ENCODE peak calls at places on chromosomes 1 and 21, in four cellular contexts. G is WTC11, L is A549, T is HepG2. Z is an unnamed sample.

GRCh38 chr1:39695011-39695410 is 3.8 kb upstream of the HPCAL4 start:
- DNase-seq in T (no peak), L (no peak), G (no peak), Z (no peak)

GRCh38 chr1:167628754-167629515 is 1.1 kb upstream of the RCSD1 start:
- DNase-seq in T (no peak), G (no peak), L (no peak), Z (no peak)

GRCh38 chr21:32976791-32977190 is 48.9 kb upstream of the OLIG2 start:
- DNase-seq in L (no peak), G (no peak), T (no peak), Z (no peak)

GRCh38 chr1:38243106-38243505 is 196.5 kb upstream of the POU3F1 start:
- DNase-seq in T (no peak), L (peak), G (peak), Z (peak)

GRCh38 chr1:164223378-164223777 is 335.6 kb upstream of the PBX1 start:
- DNase-seq in L (no peak), T (no peak), G (no peak), Z (no peak)

GRCh38 chr1:205121660-205122488 is at the start of gene RBBP5:
- DNase-seq in G (peak), L (peak), T (peak), Z (peak)

GRCh38 chr1:207282049-207282448 is 39.4 kb upstream of the CD55 start:
- DNase-seq in T (no peak), G (no peak), L (no peak), Z (no peak)

GRCh38 chr1:53642215-53642555 is 96.8 kb downstream of the GLIS1 start:
- DNase-seq in G (peak), L (no peak), T (no peak), Z (no peak)

GRCh38 chr21:32348604-32349332 is 44.0 kb downstream of the URB1 start:
- DNase-seq in L (no peak), T (no peak), G (no peak), Z (no peak)

GRCh38 chr1:182752077-182752826 is 37.3 kb upstream of the NPL start:
- DNase-seq in G (peak), L (no peak), T (no peak), Z (no peak)

GRCh38 chr1:89910780-89911179 is 84.1 kb upstream of the ZNF326 start:
- DNase-seq in L (peak), T (no peak), G (no peak), Z (no peak)

GRCh38 chr1:24562625-24563024 is 6.7 kb downstream of the NCMAP start:
- DNase-seq in L (peak), T (no peak), G (no peak), Z (no peak)

GRCh38 chr1:10421637-10422036 is 8.6 kb upstream of the CENPS start:
- DNase-seq in L (no peak), T (no peak), G (no peak), Z (no peak)

GRCh38 chr21:28699591-28700259 is 293.0 kb downstream of the LTN1 start:
- DNase-seq in T (no peak), G (no peak), L (no peak), Z (no peak)

GRCh38 chr21:28704746-28705145 is 287.9 kb downstream of the LTN1 start:
- DNase-seq in G (no peak), L (no peak), T (no peak), Z (no peak)

GRCh38 chr21:28705616-28706015 is 287.1 kb downstream of the LTN1 start:
- DNase-seq in G (no peak), T (no peak), L (no peak), Z (no peak)
- TF ChIP-seq NR3C1 in G (no peak), T (no peak), L (no peak), Z (no peak)

GRCh38 chr1:153548722-153549695 is at the start of gene S100A3:
- DNase-seq in G (no peak), T (no peak), L (peak), Z (no peak)
- TF ChIP-seq NR3C1 in G (no peak), T (no peak), L (no peak), Z (no peak)

GRCh38 chr1:17999884-18000283 is 107.7 kb upstream of the IGSF21 start:
- DNase-seq in T (no peak), L (no peak), G (no peak), Z (no peak)
- TF ChIP-seq NR3C1 in T (no peak), L (no peak), G (no peak), Z (no peak)

DNA sequence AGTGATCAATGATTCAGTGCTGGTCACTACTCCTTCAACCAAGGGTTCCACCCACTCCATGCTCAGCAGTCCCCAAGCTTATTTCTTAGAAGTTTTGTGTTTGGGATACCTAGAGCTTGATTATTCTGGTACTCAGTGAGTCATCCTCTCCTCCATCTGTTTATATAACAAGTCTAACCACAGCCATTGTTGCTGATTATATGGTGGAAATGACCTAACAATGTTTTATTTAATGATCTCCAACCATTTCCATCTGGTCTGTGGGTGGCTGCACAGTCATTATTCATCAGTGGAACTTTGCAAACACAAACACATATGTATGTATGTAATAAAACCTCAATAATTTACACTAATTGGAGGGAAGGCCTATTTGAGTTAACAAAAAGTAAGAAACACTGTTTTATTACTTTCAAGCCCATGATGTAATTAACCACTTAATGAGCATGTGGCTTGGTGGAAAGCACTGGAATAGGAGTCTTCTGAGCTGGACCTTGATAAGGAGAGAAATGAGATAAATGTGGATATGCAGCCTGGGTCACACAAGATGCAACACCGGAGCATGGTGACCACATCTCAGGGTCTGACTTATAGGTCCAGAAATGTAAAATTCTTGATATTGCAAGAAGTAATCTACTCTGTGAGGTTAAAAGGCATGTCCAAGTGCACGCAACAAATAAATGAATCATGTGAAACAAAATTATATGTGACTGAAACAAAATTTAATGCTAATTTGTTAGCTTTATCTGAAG is 99.0 kb upstream of the WLS start:
- DNase-seq in G (no peak), T (no peak), L (no peak), Z (no peak)
- TF ChIP-seq NR3C1 in G (no peak), T (no peak), L (no peak), Z (no peak)

DNA sequence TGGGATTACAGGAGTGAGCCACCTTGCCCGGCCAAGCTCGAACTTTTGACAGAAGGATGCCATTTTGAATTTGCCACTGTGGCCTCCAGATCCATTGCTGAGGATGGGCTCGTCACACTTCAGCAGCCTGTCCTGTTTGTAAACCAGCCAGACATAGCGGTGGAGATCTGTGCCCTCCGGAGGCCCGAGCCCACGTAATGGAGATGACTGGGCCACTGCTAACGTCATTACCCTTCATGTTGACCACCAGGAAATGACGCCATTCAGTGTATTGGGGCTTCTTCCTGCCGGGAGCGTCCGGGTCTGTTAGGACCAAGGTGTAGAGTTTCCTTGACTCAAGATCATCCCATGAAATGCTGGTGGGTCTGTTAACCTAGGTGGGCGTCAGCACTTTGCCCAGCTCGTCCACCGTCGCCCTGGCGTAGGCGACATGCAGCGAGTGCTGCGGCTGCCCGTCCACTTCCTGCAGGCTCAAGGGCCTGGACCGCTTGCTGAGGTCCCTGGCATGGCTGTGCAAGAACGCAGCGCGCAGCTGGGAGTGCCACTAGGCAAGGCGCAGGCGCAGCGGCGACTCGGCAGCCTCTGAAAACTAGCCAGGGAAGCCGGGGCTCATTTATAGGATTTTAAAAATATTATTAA is 40.8 kb downstream of the PTPRC start:
- DNase-seq in L (no peak), T (no peak), G (no peak), Z (no peak)
- TF ChIP-seq NR3C1 in L (no peak), T (no peak), G (no peak), Z (no peak)

GRCh38 chr1:152998476-152998875 is 3.1 kb upstream of the SPRR3 start:
- DNase-seq in L (no peak), T (no peak), G (no peak), Z (no peak)

GRCh38 chr1:152995838-152996237 is 5.7 kb upstream of the SPRR3 start:
- DNase-seq in T (no peak), G (no peak), L (no peak), Z (no peak)

GRCh38 chr1:152999818-153000217 is 1.7 kb upstream of the SPRR3 start:
- DNase-seq in G (no peak), L (no peak), T (no peak), Z (no peak)

GRCh38 chr1:152996633-152997385 is 4.7 kb upstream of the SPRR3 start:
- DNase-seq in T (no peak), G (no peak), L (no peak), Z (no peak)

GRCh38 chr1:152997911-152998310 is 3.6 kb upstream of the SPRR3 start:
- DNase-seq in L (no peak), T (no peak), G (no peak), Z (no peak)
- TF ChIP-seq NR3C1 in L (no peak), T (no peak), G (no peak), Z (no peak)

DNA sequence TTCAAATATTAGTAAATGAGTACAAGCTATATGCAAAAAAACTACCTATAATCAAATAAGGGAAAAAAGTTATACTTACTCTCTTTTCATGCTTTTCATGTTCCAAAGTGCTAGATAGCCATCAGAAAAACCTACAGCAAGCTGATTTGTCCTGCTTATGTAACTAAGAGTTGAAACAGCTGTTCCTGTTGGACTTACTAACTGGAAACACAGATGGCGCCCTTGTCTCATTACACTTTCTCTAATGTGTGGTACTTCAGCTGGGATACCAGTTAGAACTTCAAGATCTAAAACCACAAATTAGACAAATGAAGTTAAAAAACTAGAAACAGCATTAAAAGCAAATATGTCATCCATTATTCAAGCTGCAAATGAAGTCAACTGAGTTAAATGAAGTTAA is 24.3 kb downstream of the AHCTF1 start:
- DNase-seq in G (no peak), L (peak), T (peak), Z (no peak)
- TF ChIP-seq NR3C1 in G (no peak), L (no peak), T (no peak), Z (no peak)

GRCh38 chr1:215156232-215156631 is 73.7 kb downstream of the KCNK2 start:
- DNase-seq in L (no peak), G (no peak), T (no peak), Z (no peak)

GRCh38 chr1:215160351-215160750 is 77.8 kb downstream of the KCNK2 start:
- DNase-seq in L (no peak), G (no peak), T (no peak), Z (no peak)
- TF ChIP-seq NR3C1 in L (no peak), G (no peak), T (no peak), Z (no peak)

GRCh38 chr1:156172696-156173470 is 19.5 kb downstream of the SEMA4A start:
- DNase-seq in T (peak), G (peak), L (peak), Z (peak)
- TF ChIP-seq NR3C1 in T (no peak), G (no peak), L (no peak), Z (no peak)

DNA sequence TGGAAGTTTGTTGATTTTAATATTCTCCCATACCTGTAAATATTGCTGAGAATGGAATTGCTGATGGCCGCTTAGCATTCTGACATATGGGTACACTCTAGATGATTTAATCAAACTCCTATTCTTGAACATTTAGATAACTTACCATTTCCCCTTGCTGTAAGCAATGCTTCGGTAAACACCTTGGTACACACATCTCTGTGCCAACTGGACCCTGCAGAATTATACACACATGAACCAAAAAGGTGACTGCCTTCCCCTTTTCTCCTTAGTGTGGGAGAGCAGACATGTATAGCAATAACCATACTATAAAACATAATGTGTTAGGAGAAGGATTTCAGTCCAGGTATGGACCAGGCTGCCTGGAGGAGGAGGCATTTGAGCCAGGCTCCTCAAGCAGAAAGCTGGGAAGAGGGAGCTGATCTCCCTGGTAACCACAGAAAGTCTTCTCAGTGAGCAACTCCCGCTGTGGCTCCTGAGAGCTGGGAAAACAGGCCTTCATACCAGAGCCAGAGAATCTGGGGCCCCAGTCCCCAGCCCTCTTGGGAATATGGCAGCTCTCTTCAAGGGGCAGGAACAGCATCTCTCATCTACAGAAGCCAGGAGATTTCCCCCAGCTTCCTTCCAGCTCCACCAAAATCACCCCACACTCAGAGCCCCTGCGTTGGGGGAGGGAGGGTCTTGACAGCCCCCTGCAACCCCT is 33.9 kb upstream of the CSF1 start:
- DNase-seq in L (no peak), T (no peak), G (no peak), Z (no peak)
- TF ChIP-seq NR3C1 in L (no peak), T (no peak), G (no peak), Z (no peak)